ENCODE peak calls at places on chromosomes 3 and 15, in six cellular contexts. Z is occipital lobe; P is NCI-H2081; L is SK-MEL-5; X is T-cell; G is activated CD8-positive, alpha-beta memory T cell treated with anti-CD3 and anti-CD28 coated beads for 48 hours. T is an unnamed sample.

GRCh38 chr15:88637841-88638625 is 783 bp upstream of the ISG20 start:
- DNase-seq in Z (no peak), P (no peak), L (no peak), X (no peak), G (no peak), T (no peak)

GRCh38 chr15:63191895-63192603 is 2.6 kb downstream of the RAB8B start:
- DNase-seq in Z (no peak), P (no peak), L (no peak), X (peak; percentile 60), G (no peak), T (no peak)

GRCh38 chr15:57534279-57534678 is 57.4 kb upstream of the MYZAP start:
- DNase-seq in Z (no peak), P (peak; percentile 18), L (no peak), X (no peak), G (no peak), T (no peak)

GRCh38 chr15:85479071-85479647 is 98.8 kb downstream of the AKAP13 start:
- DNase-seq in Z (no peak), P (peak; percentile 89), L (no peak), X (no peak), G (no peak), T (peak; percentile 70)

GRCh38 chr3:61574854-61575253 is 13.5 kb downstream of the PTPRG start:
- DNase-seq in Z (no peak), P (no peak), L (no peak), X (no peak), G (no peak), T (peak; percentile 50)

GRCh38 chr3:57675530-57675929 is 17.3 kb downstream of the DENND6A start:
- DNase-seq in Z (no peak), P (peak; percentile 8), L (no peak), X (no peak), G (no peak), T (no peak)

GRCh38 chr3:23533596-23534386 is 272.0 kb upstream of the UBE2E1 start:
- DNase-seq in Z (no peak), P (no peak), L (no peak), X (no peak), G (no peak), T (no peak)

GRCh38 chr15:55715355-55716076 is 27.4 kb downstream of the PRTG start:
- DNase-seq in Z (no peak), P (no peak), L (no peak), X (no peak), G (no peak), T (no peak)

GRCh38 chr3:161508852-161509477 is 12.4 kb downstream of the OTOL1 start:
- DNase-seq in Z (no peak), P (peak; percentile 53), L (peak; percentile 52), X (no peak), G (no peak), T (peak; percentile 14)

GRCh38 chr3:9061634-9062033 is 98.4 kb upstream of the RAD18 start:
- DNase-seq in Z (no peak), P (no peak), L (no peak), X (no peak), G (no peak), T (no peak)

GRCh38 chr3:58667704-58668103 is 1.1 kb upstream of the FAM3D start:
- DNase-seq in Z (no peak), P (no peak), L (no peak), X (no peak), G (no peak), T (no peak)

GRCh38 chr3:196634224-196634623 is 5.3 kb upstream of the NRROS start:
- DNase-seq in Z (no peak), P (no peak), L (no peak), X (no peak), G (no peak), T (no peak)

GRCh38 chr15:101710806-101711205 is 13.5 kb downstream of the TARS3 start:
- DNase-seq in Z (no peak), P (no peak), L (no peak), X (no peak), G (no peak), T (peak; percentile 85)

GRCh38 chr3:71463622-71464021 is 119.9 kb downstream of the FOXP1 start:
- DNase-seq in Z (no peak), P (no peak), L (no peak), X (no peak), G (no peak), T (no peak)

GRCh38 chr15:25134546-25134945 is 179.8 kb downstream of the SNRPN start:
- DNase-seq in Z (no peak), P (no peak), L (no peak), X (no peak), G (no peak), T (no peak)

GRCh38 chr15:28899061-28899738 is 13.4 kb downstream of the APBA2 start:
- DNase-seq in Z (no peak), P (no peak), L (no peak), X (no peak), G (no peak), T (no peak)

GRCh38 chr15:70137975-70138374 is 40.3 kb upstream of the TLE3 start:
- DNase-seq in Z (no peak), P (no peak), L (no peak), X (no peak), G (no peak), T (no peak)

GRCh38 chr3:82055792-82056191 is 294.3 kb upstream of the GBE1 start:
- DNase-seq in Z (no peak), P (no peak), L (no peak), X (no peak), G (no peak), T (peak; percentile 13)

T was measured in AG20443.